ENCODE peak calls at places on chromosomes 13 and 19, in four cellular contexts. D, N, K and Z are unnamed samples.

GRCh38 chr13:86020350-86021002 is 221.3 kb upstream of the SLITRK6 start:
- DNase-seq in D (no peak), N (no peak), K (no peak), Z (no peak)

GRCh38 chr13:111051656-111052232 is 63.4 kb upstream of the ARHGEF7 start:
- DNase-seq in D (no peak), N (no peak), K (no peak), Z (no peak)

GRCh38 chr19:1941146-1942077 is at the start of gene CSNK1G2:
- DNase-seq in D (no peak), N (no peak), K (peak; percentile 90), Z (no peak)

GRCh38 chr13:112768795-112769411 is 79.1 kb downstream of the ATP11A start:
- DNase-seq in D (peak; percentile 6), N (no peak), K (no peak), Z (no peak)

GRCh38 chr13:30705672-30706071 is 29.7 kb upstream of the ALOX5AP start:
- DNase-seq in D (no peak), N (no peak), K (no peak), Z (no peak)

GRCh38 chr13:53136554-53136953 is 107.9 kb downstream of the OLFM4 start:
- DNase-seq in D (no peak), N (no peak), K (no peak), Z (no peak)

GRCh38 chr13:108020027-108020426 is 195.3 kb downstream of the LIG4 start:
- DNase-seq in D (no peak), N (no peak), K (no peak), Z (no peak)

GRCh38 chr13:22024381-22024994 is 353.6 kb downstream of the FGF9 start:
- DNase-seq in D (no peak), N (no peak), K (no peak), Z (no peak)

GRCh38 chr13:44974056-44974798 is 15.0 kb downstream of the NUFIP1 start:
- DNase-seq in D (peak; percentile 71), N (no peak), K (no peak), Z (no peak)

GRCh38 chr13:111946214-111946613 is 120.7 kb upstream of the SOX1 start:
- DNase-seq in D (no peak), N (no peak), K (peak; percentile 36), Z (no peak)

GRCh38 chr19:45166723-45167252 is 6.0 kb upstream of the NKPD1 start:
- DNase-seq in D (no peak), N (no peak), K (peak; percentile 80), Z (no peak)

GRCh38 chr13:29369060-29369743 is 226.3 kb downstream of the SLC7A1 start:
- DNase-seq in D (peak; percentile 44), N (no peak), K (no peak), Z (peak; percentile 9)

GRCh38 chr13:30985637-30986205 is 53.3 kb downstream of the TEX26 start:
- DNase-seq in D (no peak), N (no peak), K (no peak), Z (no peak)

GRCh38 chr19:15404097-15404779 is 14.6 kb downstream of the AKAP8L start:
- DNase-seq in D (no peak), N (no peak), K (no peak), Z (no peak)

GRCh38 chr19:21483589-21484170 is 21.7 kb upstream of the ZNF429 start:
- DNase-seq in D (peak; percentile 30), N (no peak), K (peak; percentile 89), Z (peak; percentile 20)

GRCh38 chr19:46080561-46080960 is 39.8 kb upstream of the IGFL4 start:
- DNase-seq in D (no peak), N (peak; percentile 88), K (no peak), Z (no peak)

GRCh38 chr19:33997690-33998089 is 174.6 kb upstream of the LSM14A start:
- DNase-seq in D (no peak), N (no peak), K (no peak), Z (no peak)

GRCh38 chr13:94224670-94225069 is 254.8 kb downstream of the DCT start:
- DNase-seq in D (no peak), N (no peak), K (no peak), Z (no peak)

GRCh38 chr19:54654447-54655321 is 8.1 kb upstream of the LILRB4 start:
- DNase-seq in D (peak; percentile 69), N (no peak), K (no peak), Z (no peak)

GRCh38 chr13:43489168-43489730 is 297.5 kb downstream of the ENOX1 start:
- DNase-seq in D (no peak), N (no peak), K (no peak), Z (no peak)

GRCh38 chr19:2282062-2282861 is at the start of gene PEAK3:
- DNase-seq in D (peak; percentile 45), N (peak; percentile 90), K (peak; percentile 98), Z (peak; percentile 47)

GRCh38 chr19:2926341-2927031 is 18.3 kb downstream of the ZNF77 start:
- DNase-seq in D (no peak), N (no peak), K (no peak), Z (no peak)

GRCh38 chr19:2249010-2249866 is at the start of gene AMH:
- DNase-seq in D (no peak), N (no peak), K (no peak), Z (no peak)

GRCh38 chr13:48108106-48108505 is 13.2 kb upstream of the MED4 start:
- DNase-seq in D (no peak), N (no peak), K (no peak), Z (no peak)

GRCh38 chr19:46944918-46945628 is 74.6 kb upstream of the NPAS1 start:
- DNase-seq in D (no peak), N (peak; percentile 92), K (no peak), Z (peak; percentile 25)

GRCh38 chr13:78732445-78733017 is 73.6 kb upstream of the OBI1 start:
- DNase-seq in D (no peak), N (no peak), K (no peak), Z (no peak)

GRCh38 chr19:43782689-43783231 is 2.0 kb upstream of the KCNN4 start:
- DNase-seq in D (peak; percentile 66), N (no peak), K (peak; percentile 87), Z (no peak)

GRCh38 chr19:16334421-16334820 is 9.8 kb downstream of the KLF2 start:
- DNase-seq in D (no peak), N (no peak), K (no peak), Z (no peak)

GRCh38 chr13:26895081-26895807 is 134.7 kb upstream of the GPR12 start:
- DNase-seq in D (no peak), N (no peak), K (no peak), Z (no peak)

GRCh38 chr19:38917921-38918491 is 6.0 kb upstream of the CCER2 start:
- DNase-seq in D (no peak), N (no peak), K (peak; percentile 44), Z (no peak)
- TF ChIP-seq CTCF in D (no peak), N (no peak), K (no peak), Z (peak; percentile 17)

DNA sequence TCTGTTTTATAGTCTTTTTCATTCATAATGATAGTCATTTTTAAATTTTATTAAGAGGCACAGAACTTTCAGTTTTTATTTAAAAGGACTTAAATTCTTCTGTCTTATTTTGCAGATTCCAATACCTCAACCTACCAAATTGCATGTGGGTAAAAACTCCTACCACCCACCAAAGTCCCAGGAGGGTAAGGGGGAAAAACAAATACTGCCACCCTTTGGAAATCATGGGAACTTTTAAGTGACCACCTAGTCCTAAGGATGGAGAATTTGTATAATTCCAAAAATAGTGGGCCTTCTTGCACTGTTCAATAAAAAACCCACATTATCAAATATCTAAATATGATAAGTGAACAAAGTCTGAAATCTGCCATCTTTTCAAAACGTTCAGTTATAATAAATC is 9.7 kb downstream of the SUPT20H start:
- DNase-seq in D (no peak), N (no peak), K (no peak), Z (no peak)
- TF ChIP-seq CTCF in D (no peak), N (peak; percentile 14), K (no peak), Z (peak; percentile 28)

DNA sequence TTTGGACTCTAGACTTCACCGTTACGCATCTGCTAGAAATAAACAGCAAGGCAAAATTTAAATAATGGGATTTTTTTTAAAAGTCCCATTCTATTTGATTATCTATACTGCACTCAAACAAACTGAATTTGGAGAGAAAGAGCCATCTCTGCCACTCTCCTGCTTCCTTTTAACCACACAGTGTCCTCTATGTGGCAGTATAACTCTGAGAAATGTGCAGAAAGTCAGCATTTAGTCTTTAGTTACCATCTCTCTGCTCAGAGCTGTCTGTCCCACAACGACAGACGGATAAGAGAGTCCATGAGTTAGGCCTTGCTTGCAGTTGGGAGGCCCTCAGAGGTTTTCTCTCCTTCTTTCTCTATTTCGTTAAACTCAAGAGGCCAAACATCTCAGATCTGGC is 21.2 kb downstream of the CCNA1 start:
- DNase-seq in D (no peak), N (no peak), K (no peak), Z (no peak)
- TF ChIP-seq CTCF in D (no peak), N (peak; percentile 45), K (peak; percentile 19), Z (peak; percentile 59)

DNA sequence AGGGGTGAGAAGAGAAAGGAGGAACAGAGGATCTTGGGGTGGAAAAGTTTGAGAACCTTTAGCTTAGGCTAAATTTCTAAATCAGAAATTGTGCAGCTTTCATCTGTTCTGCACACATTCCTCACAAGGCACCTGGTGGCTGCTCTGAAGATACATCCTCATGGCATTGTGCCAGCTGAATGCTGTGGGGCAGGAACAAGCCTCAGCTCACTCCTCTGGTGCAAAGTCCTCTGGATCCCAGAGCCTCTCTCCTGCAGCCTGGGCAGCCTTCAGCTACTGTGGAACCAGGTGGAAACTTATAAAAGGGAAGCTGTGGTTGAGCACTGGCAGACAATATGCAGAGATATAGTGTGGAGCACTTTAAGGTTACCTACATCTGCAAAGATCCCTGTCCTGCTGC is 72.3 kb downstream of the KCTD12 start:
- DNase-seq in D (no peak), N (no peak), K (no peak), Z (no peak)
- TF ChIP-seq CTCF in D (no peak), N (no peak), K (no peak), Z (no peak)

DNA sequence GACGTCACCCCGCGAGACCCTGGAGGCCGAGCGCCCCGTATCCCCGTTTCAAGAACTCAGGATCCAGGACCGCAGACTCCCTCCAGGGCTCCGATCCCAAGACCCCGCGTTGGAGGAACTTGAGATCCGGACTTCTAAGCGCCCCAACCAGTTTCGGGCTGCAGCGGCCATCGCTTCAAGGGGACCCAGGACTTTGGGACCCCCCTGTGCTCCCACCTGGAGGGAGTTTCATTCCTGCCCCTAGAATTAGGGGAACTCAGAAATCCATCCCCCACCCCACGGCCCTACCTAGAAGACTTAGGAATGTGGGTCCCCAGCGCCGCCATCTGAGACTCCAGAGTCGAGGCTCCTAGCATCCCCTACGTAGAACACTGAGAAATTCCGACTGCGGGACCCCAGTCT is 399 bp downstream of the PLEKHG2 start:
- DNase-seq in D (no peak), N (no peak), K (no peak), Z (no peak)
- TF ChIP-seq CTCF in D (no peak), N (no peak), K (peak; percentile 88), Z (peak; percentile 51)